ENCODE peak calls at places on chromosomes 2 and 18, in ten cellular contexts. I is mucosa of descending colon, O is H1, B is colonic mucosa, Z is neural progenitor cell, K is lower lobe of right lung, S is right lobe of liver, P is heart left ventricle, C is uterus, R is lung. X is an unnamed sample.
A peak's percentile ranks its signal among the peaks of the same experiment; 100 is the strongest.

GRCh38 chr18:68568364-68568763 is 146.5 kb downstream of the TMX3 start:
- DNase-seq in I (no peak), O (no peak), B (no peak), Z (no peak), K (no peak), S (no peak), P (no peak), C (no peak), R (no peak), X (no peak)

GRCh38 chr18:12479982-12480381 is 72.3 kb downstream of the PRELID3A start:
- DNase-seq in I (no peak), O (no peak), B (no peak), Z (no peak), K (no peak), S (no peak), P (no peak), C (no peak), R (no peak), X (no peak)

GRCh38 chr2:60806988-60807681 is 51.1 kb downstream of the PAPOLG start:
- DNase-seq in I (no peak), O (no peak), B (no peak), Z (peak; percentile 34), K (no peak), S (no peak), P (no peak), C (no peak), R (no peak), X (no peak)

GRCh38 chr2:189426886-189427285 is 14.4 kb upstream of the WDR75 start:
- DNase-seq in I (no peak), O (peak; percentile 2), B (no peak), Z (no peak), K (no peak), S (no peak), P (no peak), C (no peak), R (no peak), X (no peak)

GRCh38 chr2:85250045-85250444 is 77.7 kb downstream of the TGOLN2 start:
- DNase-seq in I (no peak), O (no peak), B (no peak), Z (no peak), K (no peak), S (peak; percentile 65), P (no peak), C (no peak), R (no peak), X (no peak)

GRCh38 chr2:199973703-199974102 is 18.3 kb downstream of the MAIP1 start:
- DNase-seq in I (no peak), O (no peak), B (no peak), Z (peak; percentile 48), K (no peak), S (no peak), P (no peak), C (no peak), R (no peak), X (no peak)

GRCh38 chr2:184534986-184535385 is 63.3 kb upstream of the ZNF804A start:
- DNase-seq in I (no peak), O (no peak), B (no peak), Z (no peak), K (no peak), S (no peak), P (no peak), C (no peak), R (no peak), X (no peak)

GRCh38 chr2:18413794-18414396 is 146.6 kb downstream of the RDH14 start:
- DNase-seq in I (no peak), O (no peak), B (peak; percentile 24), Z (no peak), K (no peak), S (no peak), P (no peak), C (peak; percentile 52), R (peak; percentile 43), X (no peak)

GRCh38 chr2:117349687-117350086 is 464.8 kb upstream of the DDX18 start:
- DNase-seq in I (no peak), O (no peak), B (no peak), Z (no peak), K (no peak), S (no peak), P (no peak), C (no peak), R (no peak), X (no peak)
- TF ChIP-seq CTCF in I (no peak), O (no peak), B (no peak), Z (no peak), K (no peak), S (no peak), P (no peak), C (no peak), R (no peak), X (no peak)

GRCh38 chr2:54529935-54530334 is 73.8 kb downstream of the SPTBN1 start:
- DNase-seq in I (no peak), O (no peak), B (no peak), Z (no peak), K (no peak), S (no peak), P (no peak), C (no peak), R (no peak), X (no peak)
- H3K4me1 ChIP-seq in I (peaks cover 25% of the 10 kb centered on the region), O (no peaks in the 10 kb centered on the region), B (peaks cover 13% of the 10 kb centered on the region), Z (no peaks in the 10 kb centered on the region), K (peaks cover 47% of the 10 kb centered on the region), S (no peaks in the 10 kb centered on the region), P (peaks cover 81% of the 10 kb centered on the region), C (peaks cover 8% of the 10 kb centered on the region), R (peaks cover 9% of the 10 kb centered on the region), X (peaks cover 43% of the 10 kb centered on the region)

DNA sequence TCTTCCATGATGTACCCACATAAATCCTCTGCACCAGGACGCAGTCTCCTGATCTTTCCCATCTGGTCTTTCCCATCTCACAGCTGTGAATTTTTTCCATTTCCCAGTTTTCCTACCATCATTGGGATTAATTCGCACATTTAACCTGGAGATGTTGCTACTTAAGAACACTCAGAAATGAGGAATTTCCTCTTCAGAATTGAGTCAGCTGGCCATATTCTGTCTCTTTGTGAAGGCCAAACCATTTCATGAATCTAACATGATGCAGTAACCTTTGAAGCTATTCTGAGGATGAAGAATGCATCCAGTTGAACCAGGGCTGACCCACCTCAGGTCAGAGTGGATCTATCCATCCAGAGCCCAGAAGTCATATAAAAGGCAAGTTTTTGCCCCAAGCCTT is 326.8 kb downstream of the SETBP1 start:
- DNase-seq in I (no peak), O (no peak), B (no peak), Z (no peak), K (no peak), S (no peak), P (no peak), C (no peak), R (no peak), X (no peak)
- TF ChIP-seq CTCF in I (no peak), O (no peak), B (no peak), Z (no peak), K (no peak), S (no peak), P (no peak), C (no peak), R (no peak), X (no peak)

GRCh38 chr2:234305846-234306245 is 191.0 kb downstream of the ARL4C start:
- DNase-seq in I (no peak), O (no peak), B (no peak), Z (no peak), K (no peak), S (no peak), P (no peak), C (no peak), R (no peak), X (no peak)

GRCh38 chr2:234307322-234307961 is 189.4 kb downstream of the ARL4C start:
- DNase-seq in I (no peak), O (no peak), B (no peak), Z (no peak), K (no peak), S (no peak), P (no peak), C (no peak), R (no peak), X (no peak)

GRCh38 chr2:234304945-234305344 is 191.9 kb downstream of the ARL4C start:
- DNase-seq in I (no peak), O (peak; percentile 50), B (no peak), Z (peak; percentile 85), K (no peak), S (no peak), P (no peak), C (no peak), R (no peak), X (no peak)

GRCh38 chr2:234308073-234308813 is 188.6 kb downstream of the ARL4C start:
- DNase-seq in I (no peak), O (no peak), B (no peak), Z (no peak), K (no peak), S (no peak), P (no peak), C (no peak), R (no peak), X (no peak)

DNA sequence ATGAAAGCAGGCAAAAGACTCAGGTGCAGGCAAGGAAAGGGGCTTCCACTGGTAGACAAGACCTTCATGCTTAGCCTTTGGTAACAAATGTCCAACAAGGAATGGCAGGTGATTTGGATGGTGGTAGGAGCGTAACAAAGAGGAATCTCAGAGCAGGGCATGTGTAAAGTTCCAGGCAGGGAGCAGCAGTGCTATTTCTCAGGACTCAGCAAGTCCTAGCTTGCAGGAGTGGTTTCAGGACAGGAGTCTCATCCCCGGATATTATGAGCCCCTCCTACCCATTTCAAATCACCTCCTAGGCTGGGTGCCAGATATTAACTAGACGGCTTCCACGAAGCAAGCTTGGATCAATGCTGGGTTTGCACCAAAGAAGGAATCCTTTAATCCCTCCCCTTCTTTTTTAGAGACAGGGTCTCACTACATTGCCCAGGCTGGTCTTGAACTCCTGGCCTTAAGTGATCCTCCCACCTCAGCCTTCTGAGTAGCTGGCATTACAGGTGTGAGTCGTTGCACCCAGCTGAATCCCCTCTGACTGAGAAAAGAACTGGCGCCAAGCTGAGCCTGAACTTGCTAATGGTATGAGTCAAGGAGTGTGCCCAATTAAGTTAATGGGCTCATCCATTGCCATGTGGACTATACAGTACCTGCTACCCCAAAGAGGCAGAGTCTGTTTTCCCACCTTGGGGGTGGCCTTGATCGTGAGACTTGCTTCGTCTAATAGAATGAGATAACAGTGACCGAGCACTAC is 190.3 kb downstream of the ARL4C start:
- DNase-seq in I (no peak), O (no peak), B (no peak), Z (no peak), K (no peak), S (no peak), P (no peak), C (no peak), R (no peak), X (no peak)
- H3K4me1 ChIP-seq in I (no peaks in the 10 kb centered on the region), O (no peaks in the 10 kb centered on the region), B (no peaks in the 10 kb centered on the region), Z (peaks cover 36% of the 10 kb centered on the region), K (no peaks in the 10 kb centered on the region), S (no peaks in the 10 kb centered on the region), P (no peaks in the 10 kb centered on the region), C (no peaks in the 10 kb centered on the region), R (no peaks in the 10 kb centered on the region), X (no peaks in the 10 kb centered on the region)

X was measured in gastrocnemius medialis.